ENCODE peak calls at places on chromosomes 3 and 15, in eight cellular contexts. T is sigmoid colon, Y is IMR-90, Z is stomach, M is body of pancreas, V is ovary, K is HCT116, F is spleen. Q is an unnamed sample. For H3K4me1, the result is how much of the 10 kb centered on the place peaks cover.

GRCh38 chr15:38588672-38589071 is 24.1 kb upstream of the RASGRP1 start:
- DNase-seq in T (no peak), Y (no peak), Z (no peak), M (no peak), V (no peak), K (no peak), F (no peak), Q (no peak)

GRCh38 chr3:97009427-97010019 is 195.1 kb downstream of the EPHA6 start:
- DNase-seq in T (no peak), Y (no peak), Z (no peak), M (no peak), V (no peak), K (no peak), F (no peak), Q (no peak)

GRCh38 chr3:58988041-58988440 is 61.8 kb downstream of the CFAP20DC start:
- DNase-seq in T (no peak), Y (no peak), Z (no peak), M (no peak), V (no peak), K (no peak), F (no peak), Q (no peak)

GRCh38 chr3:140850210-140850955 is 91.3 kb upstream of the SLC25A36 start:
- DNase-seq in T (no peak), Y (no peak), Z (no peak), M (no peak), V (no peak), K (no peak), F (no peak), Q (no peak)

GRCh38 chr3:102536479-102536878 is 101.7 kb downstream of the ZPLD1 start:
- DNase-seq in T (no peak), Y (peak), Z (no peak), M (peak), V (no peak), K (peak), F (no peak), Q (no peak)

GRCh38 chr3:189947948-189948723 is 172.6 kb downstream of the P3H2 start:
- DNase-seq in T (no peak), Y (peak), Z (no peak), M (no peak), V (no peak), K (no peak), F (no peak), Q (no peak)

GRCh38 chr3:57951106-57951882 is 56.9 kb upstream of the FLNB start:
- DNase-seq in T (peak), Y (peak), Z (peak), M (peak), V (peak), K (peak), F (peak), Q (peak)

GRCh38 chr3:135503429-135504083 is 462.0 kb upstream of the PPP2R3A start:
- DNase-seq in T (peak), Y (peak), Z (peak), M (peak), V (peak), K (peak), F (peak), Q (peak)

GRCh38 chr3:113620091-113620490 is 76.4 kb downstream of the USF3 start:
- DNase-seq in T (no peak), Y (no peak), Z (no peak), M (no peak), V (no peak), K (no peak), F (no peak), Q (no peak)

GRCh38 chr15:40858706-40859105 is 14.9 kb downstream of the SPINT1 start:
- DNase-seq in T (no peak), Y (no peak), Z (no peak), M (peak), V (no peak), K (no peak), F (no peak), Q (no peak)

GRCh38 chr15:40855706-40856234 is 11.9 kb downstream of the SPINT1 start:
- DNase-seq in T (no peak), Y (no peak), Z (no peak), M (no peak), V (no peak), K (no peak), F (peak), Q (no peak)

GRCh38 chr15:40859206-40859851 is 14.7 kb downstream of the RHOV start:
- DNase-seq in T (no peak), Y (peak), Z (peak), M (peak), V (peak), K (peak), F (peak), Q (peak)

GRCh38 chr15:40856736-40857135 is 12.9 kb downstream of the SPINT1 start:
- DNase-seq in T (no peak), Y (no peak), Z (no peak), M (no peak), V (no peak), K (no peak), F (peak), Q (no peak)

DNA sequence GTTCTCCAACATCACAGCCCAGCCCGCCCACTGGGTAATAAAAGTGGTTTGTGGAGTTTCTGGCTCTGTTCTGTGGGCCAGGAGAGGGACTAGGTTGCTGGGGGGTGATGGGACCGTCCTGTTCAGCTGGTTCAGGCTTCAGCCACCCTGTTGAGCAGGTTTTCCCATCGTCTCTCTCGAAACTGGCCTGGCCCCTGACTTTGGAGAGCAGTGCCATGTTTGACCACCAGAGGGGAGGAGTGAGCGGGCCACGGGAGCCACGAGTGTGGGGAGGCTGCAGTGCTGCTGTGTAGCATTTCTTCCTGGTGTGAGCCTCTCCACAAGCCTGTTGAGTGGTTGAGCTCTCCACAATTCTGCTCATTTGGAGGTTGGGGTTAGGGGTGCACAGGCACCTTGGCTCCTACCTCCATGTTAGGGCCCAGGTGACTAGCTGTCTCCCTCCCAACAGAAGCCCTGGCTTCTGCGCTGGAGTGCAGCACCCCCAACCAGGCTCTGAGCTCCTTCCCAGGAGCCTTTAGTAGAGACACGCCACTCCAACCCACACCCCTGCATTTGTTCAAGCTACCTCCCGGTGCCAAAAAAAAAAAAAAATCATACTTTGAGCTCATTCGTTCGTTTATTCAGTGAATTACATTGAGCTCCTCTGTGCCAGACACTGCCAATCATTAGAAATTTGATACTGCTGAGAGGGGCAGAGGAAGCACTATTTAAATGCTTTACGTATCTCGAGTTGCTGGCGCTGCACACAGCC is 13.9 kb downstream of the SPINT1 start:
- DNase-seq in T (peak), Y (peak), Z (peak), M (peak), V (peak), K (no peak), F (peak), Q (peak)
- TF ChIP-seq POLR2A in T (no peak), Y (no peak), Z (no peak), M (peak), V (no peak), K (no peak), F (no peak), Q (no peak)

DNA sequence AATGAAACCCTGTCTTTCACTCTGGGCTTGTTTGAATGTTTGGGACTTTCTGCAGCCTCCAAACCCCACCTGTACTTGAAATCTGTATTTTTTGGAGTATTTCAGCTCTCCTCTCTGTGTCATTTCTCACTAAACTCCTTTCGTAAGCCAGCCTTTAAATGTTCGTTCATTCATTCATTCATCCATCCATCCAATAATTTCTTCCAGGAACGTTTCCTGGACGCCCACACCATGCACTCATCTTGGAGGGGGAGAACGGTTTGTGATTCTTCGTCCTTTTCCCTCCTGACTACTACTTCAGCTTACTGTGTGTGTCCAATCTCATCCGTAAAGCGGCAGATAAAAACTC is 569 bp upstream of the KLHL25 start:
- DNase-seq in T (no peak), Y (no peak), Z (no peak), M (no peak), V (no peak), K (no peak), F (no peak), Q (no peak)
- H3K4me1 ChIP-seq in T (under half), Y (under half), Z (under half), M (under half), V (under half), K (under half), F (under half), Q (under half)

DNA sequence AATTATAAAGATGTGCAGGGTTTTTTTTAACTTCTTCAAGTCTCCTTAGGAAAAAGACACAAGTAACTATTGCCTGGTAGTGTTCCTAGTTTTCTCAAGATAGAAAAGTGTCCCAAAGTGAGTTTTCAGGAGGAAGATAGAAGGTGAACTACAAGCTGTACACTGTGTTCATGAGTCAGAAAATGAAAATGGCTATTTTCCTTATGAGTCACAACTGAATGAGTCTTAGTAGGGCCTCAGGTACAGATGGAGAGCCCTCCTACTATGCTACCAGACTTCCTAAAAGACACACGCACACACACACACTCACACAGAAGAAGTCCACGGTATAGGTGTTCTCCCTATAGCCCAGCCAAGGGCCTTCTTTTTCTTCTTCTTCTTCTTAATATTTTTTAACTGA is 3.1 kb downstream of the MYO1E start:
- DNase-seq in T (no peak), Y (no peak), Z (no peak), M (no peak), V (no peak), K (no peak), F (no peak), Q (no peak)
- H3K4me3 ChIP-seq in T (no peak), Y (no peak), Z (peak), M (no peak), V (no peak), K (no peak), F (no peak), Q (no peak)

DNA sequence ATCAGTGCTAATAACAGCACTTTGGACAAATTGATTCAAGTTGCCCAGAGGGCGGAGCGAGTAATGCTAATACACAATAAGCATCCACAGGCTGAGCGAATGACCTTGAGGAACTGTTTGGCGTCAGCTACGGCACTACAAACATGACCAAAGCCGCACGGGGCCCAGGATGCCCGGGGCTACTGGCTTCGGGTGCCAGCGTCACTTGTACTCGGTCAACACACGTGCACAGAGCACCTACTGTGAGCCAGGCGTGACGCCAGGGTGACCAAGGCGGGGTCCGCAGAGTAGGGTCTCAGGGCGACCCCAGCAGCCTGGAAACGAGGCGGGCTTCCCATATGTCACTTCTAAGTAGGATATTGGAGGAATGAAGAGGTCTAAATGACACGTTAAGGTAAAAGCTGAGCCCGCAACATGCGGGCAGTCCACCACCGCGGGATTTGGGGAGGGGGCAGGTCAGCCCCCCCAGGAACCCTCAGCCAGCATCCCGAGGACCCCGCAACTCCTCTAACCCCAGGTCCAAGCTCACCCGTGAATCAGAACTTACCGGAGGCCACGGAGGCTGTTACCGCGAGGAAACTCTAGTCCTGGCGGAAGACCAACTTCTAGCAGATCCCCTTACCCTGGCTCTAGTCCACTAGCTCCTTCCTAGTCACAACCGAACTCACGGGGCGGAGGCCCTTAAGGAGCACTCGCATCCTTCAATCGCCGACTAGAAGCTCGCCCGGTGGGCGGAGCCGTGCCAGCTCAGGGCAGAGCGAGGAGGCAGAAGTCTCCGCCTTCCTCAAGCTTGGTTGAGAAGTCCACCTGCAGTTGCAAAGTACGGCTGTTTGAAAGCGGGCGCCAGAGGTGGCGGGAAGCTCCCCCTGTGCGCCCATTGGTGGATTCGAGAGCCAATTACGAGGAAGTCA is at the start of gene CEP152:
- DNase-seq in T (peak), Y (peak), Z (peak), M (peak), V (peak), K (peak), F (peak), Q (peak)
- TF ChIP-seq POLR2A in T (no peak), Y (no peak), Z (no peak), M (peak), V (no peak), K (peak), F (peak), Q (peak)

GRCh38 chr3:138440596-138440995 is 6.2 kb downstream of the ESYT3 start:
- DNase-seq in T (no peak), Y (peak), Z (no peak), M (no peak), V (no peak), K (no peak), F (no peak), Q (no peak)

GRCh38 chr3:138437281-138437680 is 2.9 kb downstream of the ESYT3 start:
- DNase-seq in T (no peak), Y (no peak), Z (no peak), M (no peak), V (no peak), K (no peak), F (no peak), Q (no peak)

GRCh38 chr3:138439646-138440045 is 5.2 kb downstream of the ESYT3 start:
- DNase-seq in T (no peak), Y (no peak), Z (no peak), M (no peak), V (no peak), K (no peak), F (no peak), Q (no peak)

GRCh38 chr3:138440137-138440536 is 5.7 kb downstream of the ESYT3 start:
- DNase-seq in T (no peak), Y (no peak), Z (no peak), M (no peak), V (no peak), K (no peak), F (no peak), Q (peak)

GRCh38 chr3:138438896-138439295 is 4.5 kb downstream of the ESYT3 start:
- DNase-seq in T (no peak), Y (no peak), Z (no peak), M (no peak), V (no peak), K (no peak), F (no peak), Q (no peak)
- H3K4me1 ChIP-seq in T (under half), Y (under half), Z (under half), M (under half), V (under half), K (under half), F (under half), Q (under half)

GRCh38 chr15:90594297-90594696 is 64.6 kb downstream of the CRTC3 start:
- DNase-seq in T (peak), Y (no peak), Z (peak), M (peak), V (no peak), K (no peak), F (peak), Q (peak)
- H3K4me3 ChIP-seq in T (no peak), Y (no peak), Z (no peak), M (no peak), V (no peak), K (no peak), F (no peak), Q (no peak)

DNA sequence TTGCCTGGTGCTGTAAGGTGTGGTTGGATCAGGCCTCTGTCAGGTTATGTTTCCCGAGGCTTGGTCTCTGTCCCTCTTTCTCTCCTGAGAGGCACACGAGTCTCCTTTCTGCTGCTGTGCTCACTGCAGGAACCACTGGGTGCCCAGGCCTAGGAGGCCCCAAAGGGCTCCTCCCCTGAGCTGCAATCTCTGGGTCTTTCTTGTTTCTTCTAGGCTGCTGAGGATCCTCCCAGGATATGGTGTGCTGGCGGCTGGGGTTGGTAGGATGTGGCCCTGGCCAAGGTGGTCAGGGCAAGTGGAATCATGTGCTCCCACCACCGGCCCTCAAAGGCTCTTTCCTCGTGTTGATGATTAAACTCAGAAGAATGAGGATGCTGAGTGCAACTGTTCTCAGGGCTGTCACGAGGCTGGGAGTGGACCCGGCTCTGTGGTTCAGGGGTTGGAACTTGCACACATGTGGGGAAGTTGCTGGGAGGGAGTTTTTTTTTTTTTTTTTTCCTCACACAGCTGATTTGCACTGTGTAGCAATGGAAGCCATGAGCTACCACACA is 43.6 kb upstream of the CTSH start:
- DNase-seq in T (peak), Y (peak), Z (peak), M (peak), V (peak), K (peak), F (peak), Q (peak)
- TF ChIP-seq POLR2A in T (no peak), Y (no peak), Z (no peak), M (peak), V (no peak), K (no peak), F (no peak), Q (no peak)

GRCh38 chr3:139121513-139122220 is 77.0 kb upstream of the PRR23C start:
- DNase-seq in T (no peak), Y (peak), Z (no peak), M (peak), V (no peak), K (no peak), F (no peak), Q (no peak)
- H3K4me1 ChIP-seq in T (under half), Y (under half), Z (under half), M (under half), V (under half), K (under half), F (under half), Q (under half)

Q was measured in heart left ventricle.